ENCODE peak calls at places on chromosomes 1 and 21, in six cellular contexts. M, Z, H, N, I and Y are unnamed samples.

GRCh38 chr1:37946703-37947360 is at the start of gene INPP5B:
- DNase-seq in M (peak), Z (peak), H (peak), N (peak), I (peak), Y (peak)

GRCh38 chr1:115838805-115839705 is 1.9 kb downstream of the NHLH2 start:
- DNase-seq in M (no peak), Z (no peak), H (no peak), N (no peak), I (no peak), Y (no peak)

GRCh38 chr1:183331095-183331742 is 87.0 kb downstream of the NMNAT2 start:
- DNase-seq in M (no peak), Z (no peak), H (no peak), N (no peak), I (no peak), Y (no peak)

GRCh38 chr21:45354970-45355369 is 50.0 kb upstream of the COL18A1 start:
- DNase-seq in M (no peak), Z (no peak), H (no peak), N (no peak), I (peak), Y (no peak)

GRCh38 chr1:236141447-236142357 is 637 bp upstream of the GPR137B start:
- DNase-seq in M (no peak), Z (peak), H (no peak), N (peak), I (peak), Y (no peak)

GRCh38 chr1:163231385-163231784 is 28.7 kb upstream of the RGS5 start:
- DNase-seq in M (no peak), Z (no peak), H (no peak), N (peak), I (peak), Y (peak)

GRCh38 chr21:43768868-43769167 is 7.3 kb downstream of the CSTB start:
- DNase-seq in M (no peak), Z (no peak), H (no peak), N (no peak), I (no peak), Y (no peak)

GRCh38 chr1:228005511-228006033 is 1.2 kb upstream of the WNT3A start:
- DNase-seq in M (peak), Z (peak), H (no peak), N (no peak), I (no peak), Y (no peak)

GRCh38 chr21:43864313-43864805 is 664 bp upstream of the AGPAT3 start:
- DNase-seq in M (peak), Z (peak), H (no peak), N (no peak), I (peak), Y (no peak)

GRCh38 chr21:45525153-45525909 is 16.9 kb downstream of the SLC19A1 start:
- DNase-seq in M (peak), Z (peak), H (no peak), N (no peak), I (no peak), Y (no peak)

GRCh38 chr21:28299946-28300345 is 692.7 kb downstream of the LTN1 start:
- DNase-seq in M (no peak), Z (no peak), H (no peak), N (no peak), I (no peak), Y (no peak)

GRCh38 chr1:152933196-152933595 is 13.8 kb upstream of the SPRR5 start:
- DNase-seq in M (no peak), Z (no peak), H (no peak), N (no peak), I (no peak), Y (no peak)

GRCh38 chr1:245051349-245052221 is 103.2 kb upstream of the KIF26B start:
- DNase-seq in M (no peak), Z (peak), H (peak), N (no peak), I (peak), Y (no peak)

GRCh38 chr1:7341145-7341900 is 429.8 kb upstream of the VAMP3 start:
- DNase-seq in M (no peak), Z (no peak), H (no peak), N (no peak), I (peak), Y (no peak)

GRCh38 chr1:244861683-244862082 is 2.7 kb downstream of the HNRNPU start:
- DNase-seq in M (no peak), Z (no peak), H (no peak), N (no peak), I (peak), Y (no peak)

GRCh38 chr1:155322571-155322952 is 1.9 kb downstream of the RUSC1 start:
- DNase-seq in M (peak), Z (peak), H (no peak), N (no peak), I (peak), Y (no peak)

GRCh38 chr1:181181792-181182585 is 93.5 kb downstream of the IER5 start:
- DNase-seq in M (no peak), Z (no peak), H (no peak), N (no peak), I (no peak), Y (no peak)

GRCh38 chr1:28915036-28915895 is 897 bp downstream of the EPB41 start:
- DNase-seq in M (peak), Z (peak), H (no peak), N (no peak), I (peak), Y (no peak)

GRCh38 chr1:234108921-234109320 is 204.4 kb downstream of the SLC35F3 start:
- DNase-seq in M (no peak), Z (no peak), H (no peak), N (no peak), I (no peak), Y (no peak)

GRCh38 chr1:173867753-173868265 is at the start of gene GAS5:
- DNase-seq in M (peak), Z (peak), H (peak), N (peak), I (peak), Y (peak)

GRCh38 chr1:82485591-82486369 is 685.0 kb downstream of the ADGRL2 start:
- DNase-seq in M (peak), Z (no peak), H (peak), N (no peak), I (peak), Y (no peak)
- TF ChIP-seq CTCF in M (no peak), Z (no peak), H (no peak), N (no peak), I (no peak), Y (no peak)

GRCh38 chr1:110069302-110070281 is 880 bp downstream of the ALX3 start:
- DNase-seq in M (no peak), Z (peak), H (no peak), N (no peak), I (no peak), Y (no peak)
- H3K4me3 ChIP-seq in M (no peak), Z (peak), H (no peak), N (peak), I (no peak), Y (no peak)

DNA sequence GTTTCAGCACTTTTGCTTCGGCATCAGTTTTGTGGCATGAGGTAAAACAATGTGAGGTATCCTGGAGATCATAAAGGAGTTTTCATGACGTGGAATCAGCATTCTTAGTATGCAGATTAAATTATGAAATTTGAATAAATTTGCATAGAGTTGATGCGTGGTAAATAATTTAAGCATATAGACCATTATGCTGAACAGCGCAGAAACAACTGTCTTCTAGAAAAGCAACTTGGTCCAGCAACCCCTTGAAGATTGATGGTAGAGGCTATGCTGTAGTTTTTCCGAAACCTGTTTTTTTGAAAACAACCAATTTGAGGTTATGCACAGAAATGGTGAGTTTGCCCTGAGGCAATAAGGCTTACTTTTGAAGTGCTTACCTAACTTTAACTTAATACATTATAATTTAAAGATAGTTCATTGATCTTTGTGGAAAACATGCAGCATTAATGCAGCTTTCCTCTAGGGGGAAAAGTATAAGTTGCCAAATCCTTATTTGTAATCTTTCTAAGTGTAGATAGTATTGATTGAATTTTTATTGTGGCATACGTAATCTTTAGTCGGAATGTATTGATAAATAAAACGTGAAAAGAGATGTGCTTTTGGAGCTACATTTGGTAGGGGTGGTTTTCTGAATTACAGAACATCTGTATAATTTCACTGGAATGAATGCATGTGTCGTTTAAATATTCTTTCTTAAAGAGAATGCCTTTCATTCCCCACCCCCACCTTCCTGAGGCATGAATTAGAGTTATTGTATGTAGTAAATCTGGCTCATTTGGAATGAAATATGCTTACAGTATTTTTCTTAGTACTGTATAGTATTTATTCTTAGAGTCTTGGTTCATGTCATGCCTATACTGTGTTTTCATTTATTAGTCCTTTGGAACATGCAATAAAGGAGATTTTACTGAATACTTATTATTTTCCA is 3.8 kb downstream of the PRDM2 start:
- DNase-seq in M (no peak), Z (no peak), H (no peak), N (no peak), I (no peak), Y (no peak)
- TF ChIP-seq CTCF in M (no peak), Z (no peak), H (no peak), N (peak), I (no peak), Y (no peak)

GRCh38 chr1:64137569-64137936 is 65.9 kb upstream of the UBE2U start:
- DNase-seq in M (no peak), Z (no peak), H (no peak), N (peak), I (no peak), Y (no peak)
- H3K4me3 ChIP-seq in M (no peak), Z (no peak), H (no peak), N (no peak), I (no peak), Y (no peak)

GRCh38 chr1:102897537-102897936 is 210.8 kb downstream of the COL11A1 start:
- DNase-seq in M (no peak), Z (no peak), H (no peak), N (peak), I (peak), Y (no peak)
- TF ChIP-seq CTCF in M (no peak), Z (no peak), H (no peak), N (no peak), I (no peak), Y (no peak)

GRCh38 chr21:37077403-37077802 is 4.3 kb downstream of the TTC3 start:
- DNase-seq in M (no peak), Z (no peak), H (no peak), N (no peak), I (no peak), Y (no peak)
- H3K4me3 ChIP-seq in M (no peak), Z (no peak), H (no peak), N (no peak), I (no peak), Y (no peak)